ENCODE peak calls at places on chromosomes 16 and 17, in four cellular contexts. K, T, G and R are unnamed samples.

GRCh38 chr16:79931721-79932120 is 331.2 kb upstream of the MAF start:
- DNase-seq in T (no peak), G (no peak), K (no peak), R (no peak)

GRCh38 chr17:28347261-28347891 is 10.0 kb downstream of the POLDIP2 start:
- DNase-seq in T (no peak), K (no peak), G (no peak), R (peak; percentile 44)

GRCh38 chr17:44014133-44014436 is 678 bp downstream of the TMEM101 start:
- DNase-seq in K (no peak), G (no peak), T (no peak), R (no peak)

GRCh38 chr17:63741251-63742049 is at the start of gene STRADA:
- DNase-seq in K (peak; percentile 96), G (peak; percentile 100), T (peak; percentile 99), R (peak; percentile 98)

GRCh38 chr17:64183815-64184397 is 54.0 kb upstream of the ERN1 start:
- DNase-seq in G (no peak), K (no peak), T (no peak), R (no peak)

GRCh38 chr17:60392845-60393702 is 1.1 kb upstream of the USP32 start:
- DNase-seq in K (no peak), T (peak; percentile 66), G (peak; percentile 80), R (peak; percentile 46)

GRCh38 chr17:4583796-4584124 is 569 bp upstream of the SMTNL2 start:
- DNase-seq in G (no peak), K (no peak), T (peak; percentile 73), R (no peak)

GRCh38 chr16:73956592-73957495 is 339.8 kb upstream of the PSMD7 start:
- DNase-seq in G (peak; percentile 35), T (peak; percentile 68), K (peak; percentile 27), R (peak; percentile 66)

GRCh38 chr16:63689068-63689467 is 1432.8 kb downstream of the CDH11 start:
- DNase-seq in G (no peak), T (no peak), K (no peak), R (no peak)

GRCh38 chr17:79956853-79957252 is 78.8 kb downstream of the TBC1D16 start:
- DNase-seq in T (no peak), K (no peak), G (no peak), R (no peak)

GRCh38 chr17:76922084-76922483 is 53.9 kb downstream of the MGAT5B start:
- DNase-seq in K (no peak), G (no peak), T (no peak), R (no peak)

GRCh38 chr17:49390548-49391324 is 23.9 kb downstream of the PHB1 start:
- DNase-seq in K (no peak), T (no peak), G (peak; percentile 58), R (no peak)

GRCh38 chr17:64074704-64075484 is 54.5 kb upstream of the ICAM2 start:
- DNase-seq in G (no peak), T (no peak), K (no peak), R (peak; percentile 67)

GRCh38 chr17:4742133-4742532 is 2.4 kb upstream of the CXCL16 start:
- DNase-seq in T (no peak), G (no peak), K (no peak), R (no peak)

GRCh38 chr17:75959046-75959838 is 18.4 kb upstream of the FBF1 start:
- DNase-seq in K (no peak), G (no peak), T (no peak), R (no peak)

GRCh38 chr16:85365120-85365519 is 248.0 kb upstream of the GSE1 start:
- DNase-seq in K (no peak), T (no peak), G (no peak), R (no peak)

GRCh38 chr17:17605083-17605746 is 13.7 kb upstream of the PEMT start:
- DNase-seq in G (no peak), K (no peak), T (no peak), R (no peak)

GRCh38 chr17:75340636-75341035 is 51.4 kb upstream of the SLC25A19 start:
- DNase-seq in G (no peak), K (no peak), T (no peak), R (no peak)

GRCh38 chr17:37182786-37183185 is 193.0 kb upstream of the C17orf78 start:
- DNase-seq in T (no peak), G (no peak), K (no peak), R (no peak)

GRCh38 chr16:87464691-87465300 is 28.0 kb downstream of the ZCCHC14 start:
- DNase-seq in K (no peak), T (no peak), G (peak; percentile 75), R (peak; percentile 61)

GRCh38 chr17:8941980-8942617 is 23.4 kb downstream of the PIK3R5 start:
- DNase-seq in K (no peak), G (no peak), T (no peak), R (no peak)

GRCh38 chr17:61411114-61411943 is 11.7 kb downstream of the TBX2 start:
- DNase-seq in K (peak; percentile 16), G (peak; percentile 53), T (peak; percentile 74), R (peak; percentile 55)

GRCh38 chr16:57432505-57432904 is 14.7 kb downstream of the CIAPIN1 start:
- DNase-seq in K (no peak), T (no peak), G (no peak), R (peak; percentile 44)

GRCh38 chr16:66156538-66156937 is 210.0 kb upstream of the CDH5 start:
- DNase-seq in K (no peak), G (no peak), T (no peak), R (no peak)

GRCh38 chr17:2173005-2173404 is 118.1 kb downstream of the HIC1 start:
- DNase-seq in K (no peak), G (no peak), T (no peak), R (no peak)

GRCh38 chr17:29066603-29067002 is 23.7 kb downstream of the PIPOX start:
- DNase-seq in T (no peak), G (no peak), K (no peak), R (no peak)

GRCh38 chr17:43645765-43646481 is 15.8 kb downstream of the MEOX1 start:
- DNase-seq in K (no peak), G (no peak), T (no peak), R (peak; percentile 33)

GRCh38 chr16:82667437-82667836 is 40.7 kb downstream of the CDH13 start:
- DNase-seq in G (no peak), T (no peak), K (no peak), R (no peak)

GRCh38 chr17:35747540-35748017 is 5.5 kb downstream of the GAS2L2 start:
- DNase-seq in T (peak; percentile 67), G (peak; percentile 58), K (peak; percentile 69), R (peak; percentile 84)

GRCh38 chr16:48246066-48246465 is 1.3 kb downstream of the ABCC11 start:
- DNase-seq in T (no peak), G (no peak), K (no peak), R (no peak)

GRCh38 chr17:42774066-42774750 is 959 bp downstream of the VPS25 start:
- DNase-seq in K (no peak), T (no peak), G (no peak), R (no peak)

GRCh38 chr17:42585353-42585752 is 7.8 kb upstream of the PSMC3IP start:
- DNase-seq in K (no peak), T (no peak), G (no peak), R (no peak)

GRCh38 chr16:47197536-47198179 is 53.9 kb upstream of the NETO2 start:
- DNase-seq in K (no peak), G (no peak), T (no peak), R (no peak)

GRCh38 chr16:89722392-89723278 is 1.3 kb downstream of the ZNF276 start:
- DNase-seq in G (peak; percentile 97), K (peak; percentile 39), T (peak; percentile 68), R (peak; percentile 85)

GRCh38 chr16:47061204-47061603 is 82.5 kb downstream of the NETO2 start:
- DNase-seq in T (no peak), G (peak; percentile 18), K (no peak), R (no peak)

GRCh38 chr17:14156689-14157088 is 80.0 kb downstream of the CDRT15 start:
- DNase-seq in K (no peak), T (peak; percentile 9), G (no peak), R (no peak)

GRCh38 chr17:7293821-7294613 is 422 bp downstream of the YBX2 start:
- DNase-seq in K (no peak), T (no peak), G (peak; percentile 92), R (peak; percentile 32)

GRCh38 chr17:61466246-61466645 is 14.0 kb downstream of the TBX4 start:
- DNase-seq in K (no peak), T (no peak), G (no peak), R (no peak)